ENCODE peak calls at places on chromosomes 2 and 18, in six cellular contexts. M is AG09309, B is AG20443, V is dermis microvascular lymphatic vessel endothelial cell, S is mesenteric fat pad, R is sciatic nerve. Q is an unnamed sample.

GRCh38 chr2:240435955-240436625 is 627 bp downstream of the GPC1 start:
- DNase-seq in B (peak), M (no peak), S (no peak), R (peak), V (no peak), Q (no peak)

GRCh38 chr2:130327703-130328527 is 14.8 kb upstream of the IMP4 start:
- DNase-seq in S (no peak), V (no peak), B (peak), R (no peak), M (no peak), Q (no peak)

GRCh38 chr2:204931562-204931961 is 386.3 kb downstream of the PARD3B start:
- DNase-seq in B (no peak), M (no peak), R (no peak), S (no peak), V (no peak), Q (no peak)

GRCh38 chr18:2805970-2806943 is 40.5 kb upstream of the EMILIN2 start:
- DNase-seq in S (no peak), M (no peak), V (no peak), R (no peak), B (peak), Q (no peak)

GRCh38 chr2:68272246-68272987 is 20.1 kb upstream of the PPP3R1 start:
- DNase-seq in S (no peak), B (no peak), R (no peak), V (no peak), M (no peak), Q (no peak)

GRCh38 chr2:112121682-112122254 is 16.4 kb upstream of the FBLN7 start:
- DNase-seq in S (no peak), B (peak), V (peak), R (no peak), M (peak), Q (no peak)

GRCh38 chr18:50274044-50274442 is 7.3 kb downstream of the MBD1 start:
- DNase-seq in M (no peak), B (no peak), R (no peak), S (no peak), V (no peak), Q (no peak)

GRCh38 chr2:23561088-23561487 is 176.1 kb downstream of the KLHL29 start:
- DNase-seq in V (no peak), B (no peak), S (no peak), R (no peak), M (no peak), Q (no peak)

GRCh38 chr2:14340703-14341102 is 291.8 kb upstream of the LRATD1 start:
- DNase-seq in V (no peak), S (no peak), B (no peak), M (no peak), R (no peak), Q (no peak)

GRCh38 chr2:85222792-85223191 is 89.6 kb downstream of the TCF7L1 start:
- DNase-seq in M (no peak), V (peak), S (no peak), B (no peak), R (no peak), Q (no peak)

GRCh38 chr18:68152770-68153169 is 562.1 kb downstream of the TMX3 start:
- DNase-seq in B (no peak), V (no peak), R (no peak), M (no peak), S (no peak), Q (no peak)

GRCh38 chr2:54845514-54845913 is 122.1 kb downstream of the EML6 start:
- DNase-seq in S (no peak), R (no peak), V (no peak), M (no peak), B (no peak), Q (no peak)

GRCh38 chr2:110017-110416 is 63.7 kb upstream of the FAM110C start:
- DNase-seq in V (no peak), R (no peak), B (no peak), M (no peak), S (no peak), Q (no peak)

GRCh38 chr2:3305431-3305830 is 72.2 kb downstream of the EIPR1 start:
- DNase-seq in M (no peak), S (no peak), R (no peak), V (no peak), B (no peak), Q (no peak)

GRCh38 chr18:36405611-36406010 is 108.1 kb downstream of the FHOD3 start:
- DNase-seq in R (no peak), B (no peak), V (no peak), S (no peak), M (no peak), Q (no peak)

GRCh38 chr18:58350526-58350925 is 278.4 kb downstream of the ALPK2 start:
- DNase-seq in M (no peak), R (no peak), B (no peak), V (no peak), S (no peak), Q (no peak)

GRCh38 chr2:239255643-239256042 is 145.2 kb downstream of the HDAC4 start:
- DNase-seq in V (no peak), R (no peak), S (peak), B (no peak), M (no peak), Q (no peak)

GRCh38 chr18:70385474-70385873 is 96.6 kb downstream of the SOCS6 start:
- DNase-seq in V (no peak), M (no peak), S (no peak), B (no peak), R (no peak), Q (no peak)

GRCh38 chr2:62586981-62587380 is 81.0 kb upstream of the TMEM17 start:
- DNase-seq in S (no peak), V (no peak), B (peak), R (no peak), M (no peak), Q (no peak)

GRCh38 chr18:69330345-69330744 is 70.3 kb upstream of the DOK6 start:
- DNase-seq in M (no peak), V (no peak), S (no peak), R (no peak), B (no peak), Q (no peak)

GRCh38 chr2:84879595-84880394 is 1.1 kb downstream of the TRABD2A start:
- DNase-seq in R (peak), S (peak), V (no peak), M (no peak), B (no peak), Q (no peak)

GRCh38 chr2:222561151-222561550 is 94.7 kb downstream of the FARSB start:
- DNase-seq in R (no peak), S (no peak), V (no peak), M (no peak), B (no peak), Q (no peak)

GRCh38 chr2:129812654-129813053 is 166.8 kb upstream of the RAB6C start:
- DNase-seq in V (no peak), B (no peak), M (no peak), R (no peak), S (no peak), Q (no peak)

GRCh38 chr18:34976899-34977786 is 64.1 kb upstream of the MAPRE2 start:
- DNase-seq in V (peak), S (peak), B (peak), M (no peak), R (peak), Q (no peak)

GRCh38 chr18:3452750-3453539 is 3.0 kb downstream of the TGIF1 start:
- DNase-seq in M (no peak), B (no peak), R (no peak), S (no peak), V (no peak), Q (no peak)

GRCh38 chr2:71071681-71072398 is 3.4 kb downstream of the NAGK start:
- DNase-seq in M (no peak), S (no peak), V (no peak), B (no peak), R (no peak), Q (no peak)

GRCh38 chr18:48967545-48967944 is 16.8 kb upstream of the SMAD7 start:
- DNase-seq in S (no peak), B (no peak), R (no peak), M (no peak), V (no peak), Q (no peak)

GRCh38 chr2:118312963-118313756 is 224.9 kb downstream of the INSIG2 start:
- DNase-seq in B (no peak), S (no peak), V (no peak), M (no peak), R (no peak), Q (no peak)

GRCh38 chr2:16662440-16662839 is 3.2 kb downstream of the CYRIA start:
- DNase-seq in R (no peak), M (no peak), S (no peak), B (no peak), V (no peak), Q (no peak)

GRCh38 chr2:122390406-122390805 is 635.0 kb downstream of the TSN start:
- DNase-seq in S (no peak), M (no peak), R (no peak), V (peak), B (no peak), Q (no peak)

GRCh38 chr2:196247114-196247978 is 76.0 kb upstream of the STK17B start:
- DNase-seq in B (no peak), V (no peak), S (no peak), M (no peak), R (no peak), Q (no peak)

GRCh38 chr2:165010556-165010955 is 55.2 kb upstream of the SLC38A11 start:
- DNase-seq in R (no peak), V (no peak), S (no peak), M (no peak), B (no peak), Q (no peak)

GRCh38 chr18:5900249-5900648 is 4.9 kb upstream of the TMEM200C start:
- DNase-seq in S (no peak), B (no peak), M (no peak), V (no peak), R (no peak), Q (no peak)

GRCh38 chr18:79802298-79802697 is 4.6 kb downstream of the KCNG2 start:
- DNase-seq in R (peak), M (no peak), S (peak), B (no peak), V (no peak), Q (no peak)

GRCh38 chr2:2692599-2693389 is 361.7 kb upstream of the MYT1L start:
- DNase-seq in B (no peak), M (no peak), R (no peak), V (no peak), S (no peak), Q (no peak)

GRCh38 chr2:210028178-210028577 is 25.7 kb downstream of the RPE start:
- DNase-seq in B (no peak), S (no peak), R (no peak), M (no peak), V (no peak), Q (no peak)

GRCh38 chr2:1584691-1585485 is 159.4 kb downstream of the PXDN start:
- DNase-seq in V (no peak), S (peak), B (no peak), M (no peak), R (no peak), Q (no peak)

GRCh38 chr2:104412384-104412783 is 441.5 kb upstream of the POU3F3 start:
- DNase-seq in R (no peak), S (no peak), M (no peak), V (no peak), B (peak), Q (no peak)

GRCh38 chr18:55688066-55688465 is 100.1 kb upstream of the TCF4 start:
- DNase-seq in M (no peak), V (no peak), R (no peak), S (no peak), B (no peak), Q (no peak)